ENCODE peak calls at places on chromosomes 11 and 22, in eight cellular contexts. F is effector memory CD4-positive, alpha-beta T cell; X is LNCaP clone FGC; O is HL-60; Q is breast epithelium; Z is tibial nerve; H is endothelial cell of umbilical vein; U is fibroblast of the aortic adventitia. P is an unnamed sample.

GRCh38 chr22:27554106-27554814 is 247.3 kb downstream of the MN1 start:
- DNase-seq in F (no peak), X (no peak), O (no peak), Q (no peak), Z (no peak), H (peak; percentile 10), U (peak; percentile 56), P (no peak)

GRCh38 chr11:132895340-132895739 is 637.0 kb downstream of the OPCML start:
- DNase-seq in F (no peak), X (no peak), O (no peak), Q (no peak), Z (no peak), H (no peak), U (no peak), P (no peak)

GRCh38 chr11:42407379-42407778 is 904.4 kb upstream of the API5 start:
- DNase-seq in F (no peak), X (peak; percentile 41), O (no peak), Q (no peak), Z (no peak), H (peak; percentile 13), U (no peak), P (no peak)

GRCh38 chr11:20672575-20672974 is 3.2 kb downstream of the NELL1 start:
- DNase-seq in F (no peak), X (no peak), O (no peak), Q (no peak), Z (no peak), H (peak; percentile 4), U (peak; percentile 4), P (no peak)

GRCh38 chr11:47573321-47573720 is 5.4 kb downstream of the KBTBD4 start:
- DNase-seq in F (no peak), X (no peak), O (no peak), Q (no peak), Z (no peak), H (no peak), U (no peak), P (no peak)

GRCh38 chr22:37166675-37167066 is 17.0 kb upstream of the IL2RB start:
- DNase-seq in F (peak; percentile 66), X (peak; percentile 28), O (peak; percentile 44), Q (peak; percentile 66), Z (peak; percentile 82), H (peak; percentile 82), U (peak; percentile 76), P (no peak)

GRCh38 chr11:126591966-126592489 is 236.5 kb downstream of the ST3GAL4 start:
- DNase-seq in F (no peak), X (no peak), O (no peak), Q (no peak), Z (no peak), H (no peak), U (no peak), P (no peak)

GRCh38 chr22:31960767-31961166 is 16.4 kb downstream of the YWHAH start:
- DNase-seq in F (no peak), X (no peak), O (no peak), Q (no peak), Z (no peak), H (no peak), U (no peak), P (no peak)

GRCh38 chr11:122741613-122742012 is 86.1 kb downstream of the UBASH3B start:
- DNase-seq in F (no peak), X (no peak), O (no peak), Q (peak; percentile 40), Z (peak; percentile 46), H (no peak), U (no peak), P (no peak)

GRCh38 chr11:61771995-61772455 is 19.6 kb downstream of the MYRF start:
- DNase-seq in F (no peak), X (no peak), O (no peak), Q (no peak), Z (no peak), H (no peak), U (no peak), P (no peak)

GRCh38 chr11:111623527-111624030 is 21.3 kb downstream of the SIK2 start:
- DNase-seq in F (no peak), X (no peak), O (no peak), Q (no peak), Z (no peak), H (no peak), U (no peak), P (no peak)

GRCh38 chr11:1645357-1645821 is 15.8 kb downstream of the KRTAP5-5 start:
- DNase-seq in F (no peak), X (no peak), O (no peak), Q (no peak), Z (no peak), H (no peak), U (no peak), P (no peak)

GRCh38 chr22:39240841-39241631 is 3.7 kb downstream of the PDGFB start:
- DNase-seq in F (peak; percentile 45), X (peak; percentile 87), O (no peak), Q (peak; percentile 71), Z (peak; percentile 36), H (peak; percentile 62), U (no peak), P (no peak)

GRCh38 chr22:20807315-20807752 is 33.4 kb downstream of the SERPIND1 start:
- DNase-seq in F (no peak), X (no peak), O (peak; percentile 51), Q (no peak), Z (no peak), H (no peak), U (peak; percentile 84), P (peak; percentile 73)

GRCh38 chr11:12066799-12067508 is 43.4 kb upstream of the MICAL2 start:
- DNase-seq in F (no peak), X (peak; percentile 75), O (peak; percentile 73), Q (no peak), Z (no peak), H (no peak), U (no peak), P (peak; percentile 66)

GRCh38 chr11:34827239-34827638 is 88.9 kb downstream of the APIP start:
- DNase-seq in F (no peak), X (no peak), O (no peak), Q (no peak), Z (no peak), H (no peak), U (no peak), P (no peak)

GRCh38 chr11:33797879-33798278 is 23.6 kb upstream of the FBXO3 start:
- DNase-seq in F (no peak), X (no peak), O (no peak), Q (no peak), Z (no peak), H (no peak), U (no peak), P (no peak)

GRCh38 chr11:33808228-33808828 is 34.0 kb upstream of the FBXO3 start:
- DNase-seq in F (peak; percentile 75), X (peak; percentile 23), O (peak; percentile 54), Q (peak; percentile 55), Z (peak; percentile 89), H (peak; percentile 83), U (peak; percentile 89), P (peak; percentile 59)

GRCh38 chr11:33801821-33802413 is 27.6 kb upstream of the FBXO3 start:
- DNase-seq in F (no peak), X (no peak), O (no peak), Q (no peak), Z (no peak), H (no peak), U (no peak), P (no peak)

GRCh38 chr11:33804471-33804870 is 30.2 kb upstream of the FBXO3 start:
- DNase-seq in F (no peak), X (peak; percentile 74), O (no peak), Q (no peak), Z (no peak), H (no peak), U (no peak), P (no peak)

DNA sequence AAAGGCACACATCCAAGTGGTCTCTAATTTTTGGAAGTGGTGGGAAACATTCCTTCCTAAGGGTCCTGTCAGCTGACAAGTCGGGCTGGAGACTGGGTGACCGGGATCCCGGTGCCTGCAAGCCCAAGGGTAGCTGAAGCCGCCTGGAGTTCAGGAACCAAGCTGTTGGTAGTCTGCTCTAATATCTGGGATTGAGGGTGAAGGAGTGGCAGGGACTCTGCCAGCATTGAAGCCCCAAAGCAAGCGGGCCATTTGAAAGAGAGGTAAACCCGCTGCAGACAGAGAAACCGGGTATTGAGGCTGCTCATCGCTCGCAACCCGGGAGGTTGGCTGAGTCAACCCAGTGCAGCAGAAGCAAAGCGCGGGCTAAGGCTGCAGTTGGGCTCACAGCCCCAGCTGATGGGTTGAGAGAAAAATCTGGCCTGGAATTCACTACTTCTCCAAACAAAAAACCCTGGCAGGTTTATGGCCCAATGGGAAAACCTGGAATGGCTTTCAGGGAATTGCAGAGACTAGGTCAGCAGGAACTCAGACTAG is 28.2 kb upstream of the FBXO3 start:
- DNase-seq in F (no peak), X (peak; percentile 72), O (peak; percentile 6), Q (no peak), Z (peak; percentile 21), H (peak; percentile 72), U (peak; percentile 88), P (peak; percentile 63)
- H3K4me3 ChIP-seq in F (no peak overlapping the region), X (peak overlapping the region; percentile 2), O (no peak overlapping the region), Q (peak overlapping the region; percentile 26), Z (peak overlapping the region; percentile 32), H (no peak overlapping the region), U (peak overlapping the region; percentile 48), P (peak overlapping the region; percentile 23)

GRCh38 chr22:35860837-35861236 is 143.2 kb downstream of the APOL5 start:
- DNase-seq in F (no peak), X (no peak), O (no peak), Q (no peak), Z (no peak), H (no peak), U (no peak), P (no peak)
- H3K4me3 ChIP-seq in F (no peak overlapping the region), X (no peak overlapping the region), O (no peak overlapping the region), Q (no peak overlapping the region), Z (no peak overlapping the region), H (no peak overlapping the region), U (no peak overlapping the region), P (no peak overlapping the region)

GRCh38 chr11:115503083-115503885 is 931 bp downstream of the CADM1 start:
- DNase-seq in F (peak; percentile 8), X (no peak), O (no peak), Q (peak; percentile 48), Z (peak; percentile 9), H (peak; percentile 22), U (no peak), P (no peak)

GRCh38 chr11:115501504-115501894 is 2.7 kb downstream of the CADM1 start:
- DNase-seq in F (no peak), X (no peak), O (no peak), Q (no peak), Z (no peak), H (no peak), U (no peak), P (no peak)

GRCh38 chr11:115502636-115503082 is 1.6 kb downstream of the CADM1 start:
- DNase-seq in F (no peak), X (no peak), O (no peak), Q (no peak), Z (no peak), H (no peak), U (no peak), P (no peak)

GRCh38 chr11:115500547-115501503 is 3.4 kb downstream of the CADM1 start:
- DNase-seq in F (no peak), X (no peak), O (no peak), Q (no peak), Z (no peak), H (no peak), U (no peak), P (no peak)

GRCh38 chr11:115501895-115502589 is 2.2 kb downstream of the CADM1 start:
- DNase-seq in F (no peak), X (no peak), O (no peak), Q (no peak), Z (no peak), H (no peak), U (no peak), P (no peak)
- H3K4me3 ChIP-seq in F (peak overlapping the region; percentile 55), X (no peak overlapping the region), O (no peak overlapping the region), Q (peak overlapping the region; percentile 67), Z (peak overlapping the region; percentile 60), H (no peak overlapping the region), U (no peak overlapping the region), P (peak overlapping the region; percentile 53)

GRCh38 chr11:46281374-46281831 is 3.9 kb downstream of the CREB3L1 start:
- DNase-seq in F (no peak), X (no peak), O (no peak), Q (no peak), Z (no peak), H (no peak), U (peak; percentile 56), P (no peak)
- H3K4me3 ChIP-seq in F (no peak overlapping the region), X (no peak overlapping the region), O (no peak overlapping the region), Q (no peak overlapping the region), Z (no peak overlapping the region), H (no peak overlapping the region), U (peak overlapping the region; percentile 63), P (peak overlapping the region; percentile 57)